ENCODE peak calls at places on chromosomes 7 and 10, in four cellular contexts. F, P, A and R are unnamed samples.

GRCh38 chr7:21690717-21691116 is 147.9 kb downstream of the DNAH11 start:
- DNase-seq in F (no peak), P (no peak), A (no peak), R (no peak)

GRCh38 chr10:5945561-5946418 is 31.6 kb downstream of the IL15RA start:
- DNase-seq in F (no peak), P (no peak), A (peak; percentile 72), R (no peak)

GRCh38 chr10:51877636-51878035 is 178.2 kb upstream of the CSTF2T start:
- DNase-seq in F (no peak), P (no peak), A (no peak), R (no peak)

GRCh38 chr7:95922191-95922590 is 149.8 kb downstream of the DYNC1I1 start:
- DNase-seq in F (no peak), P (no peak), A (no peak), R (no peak)

GRCh38 chr7:55066479-55066878 is 47.7 kb downstream of the EGFR start:
- DNase-seq in F (no peak), P (peak; percentile 49), A (no peak), R (no peak)

GRCh38 chr10:104510644-104511043 is 130.4 kb upstream of the SORCS3 start:
- DNase-seq in F (no peak), P (no peak), A (no peak), R (no peak)

GRCh38 chr7:40700653-40701475 is 566.1 kb downstream of the SUGCT start:
- DNase-seq in F (no peak), P (no peak), A (no peak), R (no peak)

GRCh38 chr10:72727128-72727527 is 35.2 kb downstream of the MCU start:
- DNase-seq in F (no peak), P (no peak), A (no peak), R (no peak)

GRCh38 chr10:35040761-35041501 is 49.2 kb downstream of the CUL2 start:
- DNase-seq in F (no peak), P (peak; percentile 75), A (no peak), R (no peak)

GRCh38 chr7:30770936-30771858 is at the start of gene MINDY4:
- DNase-seq in F (peak; percentile 79), P (peak; percentile 91), A (peak; percentile 91), R (peak; percentile 75)

GRCh38 chr10:116183733-116184447 is 89.1 kb downstream of the GFRA1 start:
- DNase-seq in F (no peak), P (peak; percentile 28), A (no peak), R (no peak)

GRCh38 chr7:156554488-156554887 is 86.1 kb upstream of the RNF32 start:
- DNase-seq in F (no peak), P (no peak), A (no peak), R (no peak)

GRCh38 chr10:132363921-132364593 is 32.1 kb downstream of the LRRC27 start:
- DNase-seq in F (no peak), P (peak; percentile 58), A (peak; percentile 59), R (peak; percentile 38)

GRCh38 chr7:2116903-2117680 is 115.7 kb downstream of the MAD1L1 start:
- DNase-seq in F (no peak), P (no peak), A (no peak), R (peak; percentile 85)

GRCh38 chr7:134899729-134900128 is 86.6 kb upstream of the AGBL3 start:
- DNase-seq in F (no peak), P (no peak), A (no peak), R (no peak)

GRCh38 chr10:42648512-42648911 is 10.1 kb upstream of the ZNF33B start:
- DNase-seq in F (no peak), P (no peak), A (no peak), R (no peak)

GRCh38 chr10:28008054-28008453 is 9.2 kb upstream of the ODAD2 start:
- DNase-seq in F (no peak), P (no peak), A (no peak), R (no peak)

GRCh38 chr10:33195608-33196376 is 138.7 kb downstream of the NRP1 start:
- DNase-seq in F (no peak), P (no peak), A (no peak), R (no peak)

GRCh38 chr7:43018446-43018845 is 86.3 kb downstream of the MRPL32 start:
- DNase-seq in F (no peak), P (no peak), A (no peak), R (no peak)

GRCh38 chr10:21497177-21497807 is 28.2 kb downstream of the SKIDA1 start:
- DNase-seq in F (peak; percentile 96), P (peak; percentile 90), A (peak; percentile 97), R (peak; percentile 89)

GRCh38 chr7:20561908-20562307 is 53.6 kb upstream of the ABCB5 start:
- DNase-seq in F (no peak), P (no peak), A (no peak), R (no peak)

GRCh38 chr7:135741905-135742304 is 6.7 kb downstream of the FAM180A start:
- DNase-seq in F (no peak), P (no peak), A (no peak), R (no peak)

GRCh38 chr7:24283559-24283899 is 461 bp upstream of the NPY start:
- DNase-seq in F (no peak), P (peak; percentile 15), A (no peak), R (no peak)

GRCh38 chr7:80137410-80137809 is 2.8 kb downstream of the GNAI1 start:
- DNase-seq in F (no peak), P (no peak), A (no peak), R (no peak)
- H3K4me3 ChIP-seq in F (no peak overlapping the region), P (peak overlapping the region; percentile 5), A (peak overlapping the region; percentile 86), R (peak overlapping the region; percentile 93)

DNA sequence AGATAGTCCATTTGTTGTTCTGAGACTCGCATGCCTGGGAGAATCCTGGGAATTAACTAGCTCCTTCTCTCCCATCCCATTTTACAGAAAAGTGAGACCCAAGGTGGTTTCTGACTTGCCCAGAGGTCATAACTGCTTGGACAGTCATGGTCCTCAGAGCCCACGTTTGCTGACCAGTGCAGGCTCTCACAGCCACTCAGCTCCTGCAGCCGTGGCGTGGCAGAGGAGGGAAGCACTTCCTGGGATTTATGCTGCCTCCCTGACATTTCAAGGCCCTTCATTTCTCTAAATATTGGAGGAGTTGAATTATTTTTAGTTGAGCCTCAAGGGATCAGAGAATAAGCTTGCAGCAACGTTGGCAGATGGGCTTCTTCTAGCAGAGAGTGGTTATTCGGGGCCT is 77.0 kb downstream of the LHPP start:
- DNase-seq in F (no peak), P (no peak), A (no peak), R (no peak)
- TF ChIP-seq CTCF in F (no peak), P (no peak), A (no peak), R (no peak)

GRCh38 chr10:95400789-95401188 is 110.0 kb upstream of the PDLIM1 start:
- DNase-seq in F (no peak), P (no peak), A (peak; percentile 85), R (peak; percentile 47)
- H3K27ac ChIP-seq in F (no peak overlapping the region), P (no peak overlapping the region), A (no peak overlapping the region), R (peak overlapping the region; percentile 86)

GRCh38 chr7:79304711-79305110 is 148.8 kb downstream of the MAGI2 start:
- DNase-seq in F (no peak), P (no peak), A (no peak), R (no peak)
- H3K4me3 ChIP-seq in F (no peak overlapping the region), P (no peak overlapping the region), A (no peak overlapping the region), R (no peak overlapping the region)

GRCh38 chr10:47264797-47265281 is 35.2 kb upstream of the GDF10 start:
- DNase-seq in F (no peak), P (no peak), A (peak; percentile 45), R (no peak)

GRCh38 chr10:47266602-47267001 is 33.4 kb upstream of the GDF10 start:
- DNase-seq in F (no peak), P (no peak), A (no peak), R (no peak)

GRCh38 chr10:47268696-47269095 is 31.3 kb upstream of the GDF10 start:
- DNase-seq in F (no peak), P (no peak), A (no peak), R (no peak)

DNA sequence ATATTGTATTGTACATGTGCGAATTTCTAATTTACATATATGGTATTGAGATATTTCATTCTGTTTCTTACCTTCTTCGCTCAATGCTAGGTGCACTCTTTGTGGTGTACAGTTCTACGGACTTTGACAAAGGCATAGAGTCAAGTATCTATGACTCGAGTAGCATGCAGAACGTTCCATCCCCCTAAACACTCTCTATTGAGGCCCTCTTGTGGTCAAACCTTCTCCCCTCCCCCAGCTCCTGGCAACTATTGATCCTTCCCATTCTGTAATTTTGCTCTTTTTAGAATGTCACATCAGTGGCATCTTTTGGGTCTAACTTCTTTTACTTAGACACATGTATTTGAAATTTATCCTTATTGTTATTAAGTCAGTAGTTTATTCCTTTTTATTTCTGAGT is 30.7 kb upstream of the GDF10 start:
- DNase-seq in F (no peak), P (no peak), A (no peak), R (no peak)
- TF ChIP-seq CTCF in F (no peak), P (peak; percentile 44), A (peak; percentile 13), R (no peak)

GRCh38 chr10:13684252-13684791 is 97.6 kb downstream of the PRPF18 start:
- DNase-seq in F (no peak), P (no peak), A (peak; percentile 70), R (peak; percentile 70)

GRCh38 chr10:13681528-13681927 is 94.8 kb downstream of the PRPF18 start:
- DNase-seq in F (no peak), P (no peak), A (no peak), R (no peak)

GRCh38 chr10:13681963-13682362 is 95.2 kb downstream of the PRPF18 start:
- DNase-seq in F (no peak), P (no peak), A (no peak), R (no peak)

GRCh38 chr10:13681095-13681494 is 94.3 kb downstream of the PRPF18 start:
- DNase-seq in F (no peak), P (no peak), A (no peak), R (no peak)

DNA sequence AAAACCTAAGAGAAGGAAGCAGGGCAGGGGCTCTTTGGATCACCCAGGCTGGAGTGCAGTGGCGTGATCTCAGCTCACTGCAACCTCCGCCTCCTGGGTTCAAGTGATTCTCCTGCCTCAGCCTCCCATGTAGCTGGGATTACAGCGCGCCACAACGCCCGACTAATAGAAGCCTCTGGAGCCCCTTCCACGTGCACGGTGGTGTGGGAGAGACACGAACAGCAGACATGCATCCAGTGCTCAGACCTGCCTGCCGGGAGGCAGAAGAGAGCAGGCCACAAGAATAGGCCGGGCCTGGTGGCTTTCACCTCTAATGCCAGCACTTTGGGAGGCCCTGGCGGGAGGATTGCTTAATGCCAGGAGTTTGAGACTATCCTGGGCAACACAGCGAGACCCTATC is 96.3 kb downstream of the PRPF18 start:
- DNase-seq in F (no peak), P (no peak), A (no peak), R (no peak)
- H3K27ac ChIP-seq in F (no peak overlapping the region), P (no peak overlapping the region), A (no peak overlapping the region), R (no peak overlapping the region)